ENCODE peak calls at places on chromosomes 1 and 21, in six cellular contexts. Z, J, C, G, N and W are unnamed samples.

GRCh38 chr1:59116920-59117542 is 179.9 kb upstream of the FGGY start:
- DNase-seq in Z (no peak), C (no peak), J (peak), N (no peak), G (no peak), W (no peak)

GRCh38 chr21:33157303-33157702 is 72.4 kb upstream of the IFNAR2 start:
- DNase-seq in N (no peak), C (no peak), G (no peak), J (no peak), Z (no peak), W (no peak)

GRCh38 chr21:36419996-36420395 is 34.8 kb downstream of the CHAF1B start:
- DNase-seq in Z (peak), N (peak), C (peak), J (peak), G (peak), W (no peak)

GRCh38 chr21:17613242-17613676 is 558 bp upstream of the BTG3 start:
- DNase-seq in C (peak), G (no peak), J (no peak), Z (no peak), N (no peak), W (peak)

GRCh38 chr1:89844860-89845259 is 24.0 kb downstream of the LRRC8D start:
- DNase-seq in C (no peak), J (no peak), Z (no peak), N (no peak), G (no peak), W (no peak)

GRCh38 chr1:244863491-244864252 is 671 bp downstream of the HNRNPU start:
- DNase-seq in N (peak), G (no peak), Z (no peak), C (peak), J (no peak), W (peak)

GRCh38 chr1:71298633-71299032 is 217.8 kb upstream of the ZRANB2 start:
- DNase-seq in N (no peak), Z (no peak), J (no peak), C (peak), G (no peak), W (no peak)

GRCh38 chr1:20348326-20348910 is 57.7 kb downstream of the VWA5B1 start:
- DNase-seq in Z (no peak), G (no peak), N (no peak), J (no peak), C (no peak), W (no peak)

GRCh38 chr21:32770514-32771133 is 931 bp downstream of the PAXBP1 start:
- DNase-seq in C (no peak), N (no peak), G (no peak), J (peak), Z (no peak), W (no peak)

GRCh38 chr1:18299441-18300338 is 181.0 kb upstream of the KLHDC7A start:
- DNase-seq in N (no peak), Z (no peak), C (no peak), G (no peak), J (no peak), W (no peak)

GRCh38 chr1:180542530-180543171 is 16.1 kb upstream of the OVAAL start:
- DNase-seq in J (peak), G (no peak), C (no peak), Z (no peak), N (no peak), W (no peak)

GRCh38 chr21:36846624-36847023 is 119.8 kb downstream of the HLCS start:
- DNase-seq in Z (no peak), J (no peak), G (no peak), N (no peak), C (no peak), W (no peak)

GRCh38 chr1:207981976-207982375 is 71.1 kb upstream of the CD34 start:
- DNase-seq in G (no peak), C (no peak), Z (no peak), N (no peak), J (no peak), W (no peak)

GRCh38 chr1:217315346-217315745 is 315.5 kb downstream of the GPATCH2 start:
- DNase-seq in C (no peak), Z (no peak), J (no peak), G (no peak), N (no peak), W (no peak)

GRCh38 chr1:9028921-9029715 is 2.9 kb upstream of the SLC2A7 start:
- DNase-seq in J (no peak), Z (no peak), N (no peak), C (no peak), G (no peak), W (no peak)

GRCh38 chr1:33086384-33086850 is 5.5 kb downstream of the AZIN2 start:
- DNase-seq in J (peak), C (peak), G (no peak), Z (peak), N (no peak), W (peak)

GRCh38 chr1:18160290-18160942 is 52.8 kb downstream of the IGSF21 start:
- DNase-seq in Z (peak), J (no peak), C (peak), G (no peak), N (no peak), W (peak)

GRCh38 chr1:219651993-219652392 is 39.1 kb upstream of the ZC3H11B start:
- DNase-seq in N (no peak), C (no peak), Z (no peak), G (no peak), J (no peak), W (no peak)

GRCh38 chr1:2561898-2562895 is 6.0 kb downstream of the TNFRSF14 start:
- DNase-seq in C (peak), G (no peak), Z (no peak), J (no peak), N (no peak), W (no peak)

GRCh38 chr1:234572966-234573365 is 37.0 kb downstream of the IRF2BP2 start:
- DNase-seq in J (no peak), N (no peak), C (no peak), Z (no peak), G (no peak), W (no peak)

GRCh38 chr1:107318932-107319331 is 178.1 kb downstream of the NTNG1 start:
- DNase-seq in J (no peak), G (no peak), N (no peak), C (no peak), Z (no peak), W (no peak)

GRCh38 chr1:15408890-15409399 is 743 bp upstream of the EFHD2 start:
- DNase-seq in Z (no peak), N (no peak), J (no peak), C (no peak), G (no peak), W (no peak)
- H3K27ac ChIP-seq in Z (peak), N (peak), J (peak), C (no peak), G (peak), W (no peak)

GRCh38 chr1:10065344-10065685 is 32.6 kb downstream of the UBE4B start:
- DNase-seq in C (no peak), G (no peak), J (peak), N (no peak), Z (peak), W (no peak)

GRCh38 chr1:10065760-10066159 is 33.0 kb downstream of the UBE4B start:
- DNase-seq in J (no peak), G (no peak), N (no peak), Z (no peak), C (no peak), W (no peak)

GRCh38 chr1:10064416-10065343 is 31.9 kb downstream of the UBE4B start:
- DNase-seq in J (no peak), C (no peak), Z (no peak), G (no peak), N (no peak), W (no peak)

GRCh38 chr1:10061276-10061675 is 28.5 kb downstream of the UBE4B start:
- DNase-seq in J (no peak), Z (no peak), N (no peak), C (no peak), G (no peak), W (no peak)

DNA sequence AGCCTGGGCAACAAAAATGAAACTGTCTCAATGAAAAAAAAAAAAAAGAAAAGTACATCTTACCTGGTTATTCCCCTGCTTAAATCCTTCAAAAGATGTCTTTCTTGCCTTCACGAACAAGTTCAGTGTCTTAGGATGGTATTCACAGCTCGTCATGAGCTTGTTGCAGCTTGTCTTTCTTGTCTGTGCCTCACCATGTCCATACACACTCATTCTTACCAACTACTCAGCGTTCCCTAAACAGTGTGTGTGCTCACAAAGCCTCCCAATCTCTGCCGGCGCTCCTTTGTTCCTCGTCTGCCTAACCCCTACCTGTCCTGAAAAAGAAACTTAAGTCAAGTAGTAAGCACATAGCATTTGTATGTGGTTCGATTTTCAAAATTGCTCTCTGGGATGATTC is 31.1 kb downstream of the UBE4B start:
- DNase-seq in N (no peak), J (no peak), G (no peak), Z (no peak), C (no peak), W (no peak)
- H3K27ac ChIP-seq in N (no peak), J (no peak), G (no peak), Z (no peak), C (no peak), W (no peak)

GRCh38 chr1:21379571-21379970 is 60.4 kb upstream of the NBPF3 start:
- DNase-seq in Z (no peak), C (no peak), G (no peak), N (no peak), J (no peak), W (no peak)

GRCh38 chr1:21381354-21381753 is 58.6 kb upstream of the NBPF3 start:
- DNase-seq in N (no peak), C (peak), Z (no peak), J (no peak), G (no peak), W (no peak)

GRCh38 chr1:21385022-21385421 is 54.9 kb upstream of the NBPF3 start:
- DNase-seq in J (no peak), G (no peak), N (no peak), C (no peak), Z (no peak), W (no peak)

GRCh38 chr1:21383785-21384401 is 56.0 kb upstream of the NBPF3 start:
- DNase-seq in C (no peak), J (no peak), N (no peak), G (no peak), Z (no peak), W (no peak)

DNA sequence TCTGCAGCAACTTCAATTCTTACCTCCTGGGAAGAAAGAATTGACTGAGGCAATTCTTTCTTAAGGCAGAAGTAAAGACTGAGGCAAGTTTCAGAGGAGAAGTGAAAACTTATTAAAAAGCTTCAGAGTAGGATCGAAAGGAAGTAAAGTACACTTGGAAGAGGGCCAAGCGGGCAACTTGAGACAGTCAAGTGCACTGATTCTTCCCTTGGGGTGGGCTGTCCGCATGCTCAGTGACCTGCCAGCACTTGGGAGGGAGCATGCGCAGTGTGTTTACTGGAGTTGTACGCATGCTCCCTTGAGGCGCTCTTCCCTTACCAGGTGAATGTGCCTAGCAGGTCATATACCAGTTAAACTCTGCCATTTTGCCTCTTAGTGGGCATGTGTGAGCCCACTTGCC is 55.3 kb upstream of the NBPF3 start:
- DNase-seq in N (no peak), J (no peak), G (no peak), Z (no peak), C (peak), W (no peak)
- H3K27ac ChIP-seq in N (no peak), J (no peak), G (no peak), Z (no peak), C (no peak), W (no peak)

DNA sequence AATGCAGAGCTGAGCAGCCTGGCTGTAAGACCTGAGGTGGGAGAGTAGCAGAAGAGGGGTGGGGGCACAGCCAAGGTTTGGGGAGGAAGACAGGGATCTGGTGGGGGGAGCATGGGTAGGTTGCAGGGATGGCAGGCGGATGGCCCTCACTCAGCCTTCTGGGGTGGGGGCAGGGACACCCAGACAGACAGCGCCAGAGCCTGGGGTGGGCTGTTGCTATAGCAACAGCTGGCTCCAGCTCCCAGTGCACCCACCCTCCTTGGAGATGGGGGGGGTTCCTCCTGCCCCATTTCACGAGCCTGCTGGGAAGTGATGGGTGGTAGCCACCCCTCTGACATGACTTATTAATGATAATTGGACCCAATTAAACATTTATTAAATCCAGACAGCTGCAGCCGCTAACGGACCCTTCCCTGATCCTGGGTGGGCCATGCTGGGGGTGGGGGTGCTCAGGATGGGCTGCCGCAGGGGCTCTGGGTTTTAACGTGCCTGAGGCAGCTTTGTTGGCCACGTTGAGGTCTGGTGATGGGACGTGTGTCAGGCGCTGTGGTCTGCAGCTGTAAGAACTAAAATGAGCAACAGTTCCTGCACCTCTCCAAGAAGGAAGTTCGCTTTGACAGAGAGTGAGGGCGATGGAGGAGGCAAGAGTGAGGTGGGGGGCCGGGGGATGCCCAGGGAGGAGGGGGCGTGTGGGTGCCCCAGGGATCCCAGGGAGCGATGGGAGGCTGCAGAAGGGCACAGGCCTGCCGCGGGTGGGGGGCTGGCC is 19.4 kb downstream of the AGRN start:
- DNase-seq in G (no peak), Z (no peak), C (no peak), J (no peak), N (no peak), W (no peak)
- H3K27ac ChIP-seq in G (no peak), Z (no peak), C (no peak), J (no peak), N (no peak), W (no peak)

GRCh38 chr1:116762281-116762680 is 8.1 kb downstream of the CD2 start:
- DNase-seq in N (no peak), C (no peak), G (no peak), J (no peak), Z (no peak), W (no peak)

GRCh38 chr1:116760996-116761665 is 6.9 kb downstream of the CD2 start:
- DNase-seq in N (no peak), J (no peak), G (no peak), Z (no peak), C (no peak), W (no peak)

GRCh38 chr1:116763787-116764465 is 9.7 kb downstream of the CD2 start:
- DNase-seq in Z (no peak), J (no peak), N (no peak), G (no peak), C (no peak), W (no peak)

GRCh38 chr1:116763116-116763786 is 9.0 kb downstream of the CD2 start:
- DNase-seq in N (peak), J (peak), Z (no peak), G (no peak), C (peak), W (no peak)

GRCh38 chr1:116762781-116763115 is 8.5 kb downstream of the CD2 start:
- DNase-seq in C (no peak), N (no peak), G (no peak), Z (no peak), J (no peak), W (no peak)
- H3K27ac ChIP-seq in C (no peak), N (peak), G (peak), Z (no peak), J (no peak), W (no peak)